ENCODE peak calls at places on chromosome 16, in five cellular contexts. One of them, this sample, is unnamed. For H3K4me1, the result is how much of the 10 kb centered on the place peaks cover.

GRCh38 chr16:1746693-1747195 is 24.6 kb downstream of the NME3 start:
- DNase-seq in lung: no peak
- DNase-seq in MM.1S: no peak
- DNase-seq in OCI-LY7: no peak
- DNase-seq in heart left ventricle: no peak
- DNase-seq in this sample: no peak

GRCh38 chr16:31527617-31528287 is at the start of gene AHSP:
- DNase-seq in heart left ventricle: no peak
- DNase-seq in MM.1S: no peak
- DNase-seq in lung: no peak
- DNase-seq in OCI-LY7: no peak
- DNase-seq in this sample: no peak

GRCh38 chr16:78228704-78229103 is 129.2 kb downstream of the WWOX start:
- DNase-seq in MM.1S: no peak
- DNase-seq in heart left ventricle: no peak
- DNase-seq in OCI-LY7: no peak
- DNase-seq in lung: peak
- DNase-seq in this sample: no peak

GRCh38 chr16:49494386-49495150 is 121.0 kb downstream of the C16orf78 start:
- DNase-seq in MM.1S: no peak
- DNase-seq in OCI-LY7: no peak
- DNase-seq in heart left ventricle: peak
- DNase-seq in lung: no peak
- DNase-seq in this sample: no peak

GRCh38 chr16:80903616-80904015 is 99.2 kb upstream of the CDYL2 start:
- DNase-seq in lung: no peak
- DNase-seq in heart left ventricle: no peak
- DNase-seq in OCI-LY7: no peak
- DNase-seq in MM.1S: no peak
- DNase-seq in this sample: no peak

GRCh38 chr16:1430759-1431496 is at the start of gene PERCC1:
- DNase-seq in OCI-LY7: no peak
- DNase-seq in lung: no peak
- DNase-seq in heart left ventricle: no peak
- DNase-seq in MM.1S: no peak
- DNase-seq in this sample: no peak

GRCh38 chr16:819336-819735 is 18.8 kb upstream of the GNG13 start:
- DNase-seq in OCI-LY7: no peak
- DNase-seq in MM.1S: no peak
- DNase-seq in lung: no peak
- DNase-seq in heart left ventricle: no peak
- DNase-seq in this sample: no peak

GRCh38 chr16:22075043-22075757 is 17.1 kb upstream of the VWA3A start:
- DNase-seq in lung: no peak
- DNase-seq in heart left ventricle: no peak
- DNase-seq in OCI-LY7: no peak
- DNase-seq in MM.1S: no peak
- DNase-seq in this sample: no peak

GRCh38 chr16:16096161-16096857 is 127.0 kb downstream of the ABCC6 start:
- DNase-seq in lung: peak
- DNase-seq in MM.1S: no peak
- DNase-seq in heart left ventricle: no peak
- DNase-seq in OCI-LY7: peak
- DNase-seq in this sample: no peak

GRCh38 chr16:48353565-48354163 is 31.5 kb downstream of the SIAH1 start:
- DNase-seq in heart left ventricle: no peak
- DNase-seq in MM.1S: peak
- DNase-seq in OCI-LY7: peak
- DNase-seq in lung: peak
- DNase-seq in this sample: peak

DNA sequence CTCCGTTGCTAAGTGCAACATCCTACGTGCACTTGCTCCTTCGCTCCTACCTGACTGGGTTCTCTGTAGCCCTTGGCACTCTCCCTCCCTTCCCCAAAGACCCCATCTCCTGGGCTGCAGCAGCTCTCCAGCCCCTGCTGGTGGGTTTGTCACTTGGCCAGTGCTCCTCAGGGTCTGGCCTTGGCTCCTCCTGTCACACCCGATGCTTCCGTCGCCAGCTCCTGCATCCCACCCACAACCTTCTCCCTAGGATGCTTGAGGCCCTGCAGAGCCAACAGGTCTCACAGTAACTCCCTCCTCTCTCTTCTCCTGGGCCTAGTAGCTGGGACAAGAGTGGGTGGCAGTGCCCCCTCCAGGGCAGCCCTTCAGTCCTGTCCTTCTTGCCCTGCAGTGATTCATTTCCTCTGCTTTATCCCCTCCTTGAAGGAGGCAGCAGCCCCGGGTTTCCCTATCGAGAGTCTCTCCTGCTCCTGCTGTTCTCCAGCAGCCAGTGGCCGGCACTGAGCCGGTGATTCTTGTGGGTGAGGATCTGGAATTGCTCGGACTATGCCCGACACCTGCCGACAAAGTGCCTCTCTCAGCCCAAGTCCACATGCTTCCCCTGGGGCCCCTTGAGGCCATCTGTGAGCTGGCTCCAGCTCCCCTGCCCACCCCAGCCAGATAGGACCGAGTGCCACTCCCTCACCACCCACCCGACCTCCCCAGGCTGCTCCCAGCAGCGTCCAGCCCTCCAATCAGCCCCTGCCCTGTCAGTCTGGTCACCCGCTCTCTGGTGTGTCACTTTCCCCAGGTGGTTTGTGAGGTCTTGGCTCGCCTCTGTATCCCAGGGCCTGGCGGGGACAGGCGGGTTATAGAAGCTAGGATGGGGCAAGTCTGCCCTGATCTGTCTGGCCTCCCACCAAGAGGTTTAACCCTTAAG is 3.8 kb downstream of the LITAFD start:
- DNase-seq in MM.1S: no peak
- DNase-seq in OCI-LY7: no peak
- DNase-seq in heart left ventricle: no peak
- DNase-seq in lung: no peak
- DNase-seq in this sample: no peak
- H3K4me1 ChIP-seq in MM.1S: under half
- H3K4me1 ChIP-seq in OCI-LY7: under half
- H3K4me1 ChIP-seq in heart left ventricle: under half
- H3K4me1 ChIP-seq in lung: under half
- H3K4me1 ChIP-seq in this sample: under half

GRCh38 chr16:3857189-3858013 is 23.1 kb downstream of the CREBBP start:
- DNase-seq in MM.1S: peak
- DNase-seq in heart left ventricle: no peak
- DNase-seq in lung: peak
- DNase-seq in OCI-LY7: no peak
- DNase-seq in this sample: no peak
- H3K4me1 ChIP-seq in MM.1S: under half
- H3K4me1 ChIP-seq in heart left ventricle: under half
- H3K4me1 ChIP-seq in lung: under half
- H3K4me1 ChIP-seq in OCI-LY7: half or more
- H3K4me1 ChIP-seq in this sample: under half

DNA sequence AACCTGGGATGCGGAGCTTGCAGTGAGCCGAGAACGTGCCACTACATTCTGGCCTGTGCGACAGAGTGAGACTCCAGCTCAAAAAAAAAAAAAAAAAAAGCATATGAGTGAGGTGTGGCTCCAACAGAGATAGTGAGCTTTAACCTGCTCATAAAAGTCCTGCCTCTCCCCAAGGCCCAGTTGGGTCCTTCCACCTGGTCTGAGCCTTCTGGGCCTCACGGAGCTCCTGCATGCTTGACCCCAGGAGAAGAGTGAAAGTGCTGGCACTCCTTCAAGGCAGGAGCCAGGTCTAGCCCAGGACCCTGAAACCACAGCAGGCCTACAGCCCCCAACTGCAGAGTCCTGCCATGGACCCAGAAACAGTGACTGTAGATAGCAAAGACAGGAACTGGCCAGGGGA is 17.7 kb downstream of the HSD11B2 start:
- DNase-seq in OCI-LY7: no peak
- DNase-seq in MM.1S: no peak
- DNase-seq in lung: no peak
- DNase-seq in heart left ventricle: no peak
- DNase-seq in this sample: no peak
- H3K4me1 ChIP-seq in OCI-LY7: under half
- H3K4me1 ChIP-seq in MM.1S: under half
- H3K4me1 ChIP-seq in lung: under half
- H3K4me1 ChIP-seq in heart left ventricle: half or more
- H3K4me1 ChIP-seq in this sample: under half

GRCh38 chr16:85678016-85678415 is 10.7 kb downstream of the GINS2 start:
- DNase-seq in heart left ventricle: no peak
- DNase-seq in MM.1S: no peak
- DNase-seq in lung: no peak
- DNase-seq in OCI-LY7: no peak
- DNase-seq in this sample: no peak
- H3K4me1 ChIP-seq in heart left ventricle: under half
- H3K4me1 ChIP-seq in MM.1S: under half
- H3K4me1 ChIP-seq in lung: under half
- H3K4me1 ChIP-seq in OCI-LY7: under half
- H3K4me1 ChIP-seq in this sample: under half

GRCh38 chr16:88686439-88687253 is at the start of gene SNAI3:
- DNase-seq in heart left ventricle: peak
- DNase-seq in MM.1S: peak
- DNase-seq in lung: peak
- DNase-seq in OCI-LY7: peak
- DNase-seq in this sample: peak
- H3K4me1 ChIP-seq in heart left ventricle: under half
- H3K4me1 ChIP-seq in MM.1S: under half
- H3K4me1 ChIP-seq in lung: under half
- H3K4me1 ChIP-seq in OCI-LY7: under half
- H3K4me1 ChIP-seq in this sample: under half

GRCh38 chr16:86044881-86045600 is 146.1 kb downstream of the IRF8 start:
- DNase-seq in heart left ventricle: no peak
- DNase-seq in lung: no peak
- DNase-seq in MM.1S: peak
- DNase-seq in OCI-LY7: peak
- DNase-seq in this sample: no peak
- H3K4me1 ChIP-seq in heart left ventricle: under half
- H3K4me1 ChIP-seq in lung: under half
- H3K4me1 ChIP-seq in MM.1S: under half
- H3K4me1 ChIP-seq in OCI-LY7: under half
- H3K4me1 ChIP-seq in this sample: under half

GRCh38 chr16:57628008-57628781 is at the start of gene ADGRG1:
- DNase-seq in MM.1S: no peak
- DNase-seq in OCI-LY7: no peak
- DNase-seq in lung: peak
- DNase-seq in heart left ventricle: peak
- DNase-seq in this sample: no peak
- H3K4me1 ChIP-seq in MM.1S: under half
- H3K4me1 ChIP-seq in OCI-LY7: under half
- H3K4me1 ChIP-seq in lung: under half
- H3K4me1 ChIP-seq in heart left ventricle: under half
- H3K4me1 ChIP-seq in this sample: under half